ENCODE peak calls at places on chromosomes 2 and 18, in ten cellular contexts. C is natural killer cell; X is iris pigment epithelial cell; N is ovary; Q is tibial artery; W is stimulated activated CD8-positive, alpha-beta memory T cell treated with anti-CD3 and anti-CD28 coated beads, Interleukin-15, amount 100 ng/mL, for 24 hours; Z is GOT3; G is hypothalamus; Y is ACHN; R is naive B cell. A is an unnamed sample.

GRCh38 chr18:57273194-57273593 is 79.2 kb upstream of the ST8SIA3 start:
- DNase-seq in C (no peak), X (no peak), N (no peak), Q (no peak), W (no peak), Z (no peak), G (no peak), Y (no peak), R (no peak), A (no peak)

GRCh38 chr2:15591692-15592463 is at the start of gene DDX1:
- DNase-seq in C (peak; percentile 80), X (peak; percentile 87), N (peak; percentile 88), Q (peak; percentile 79), W (peak; percentile 79), Z (peak; percentile 69), G (peak; percentile 88), Y (peak; percentile 91), R (peak; percentile 77), A (peak; percentile 85)

GRCh38 chr18:76349067-76349715 is 145.9 kb downstream of the ZNF516 start:
- DNase-seq in C (peak; percentile 47), X (peak; percentile 67), N (peak; percentile 80), Q (peak; percentile 73), W (no peak), Z (no peak), G (peak; percentile 52), Y (peak; percentile 57), R (peak; percentile 35), A (peak; percentile 92)

GRCh38 chr2:149042881-149043280 is 4.4 kb downstream of the LYPD6B start:
- DNase-seq in C (no peak), X (peak; percentile 26), N (no peak), Q (no peak), W (no peak), Z (no peak), G (no peak), Y (no peak), R (no peak), A (no peak)

GRCh38 chr2:39379643-39380524 is 57.2 kb downstream of the MAP4K3 start:
- DNase-seq in C (no peak), X (peak; percentile 77), N (no peak), Q (no peak), W (no peak), Z (no peak), G (no peak), Y (peak; percentile 70), R (peak; percentile 31), A (peak; percentile 55)

GRCh38 chr2:237669628-237670351 is 42.4 kb downstream of the LRRFIP1 start:
- DNase-seq in C (no peak), X (peak; percentile 79), N (peak; percentile 66), Q (peak; percentile 78), W (no peak), Z (peak; percentile 52), G (no peak), Y (peak; percentile 97), R (peak; percentile 56), A (peak; percentile 94)

GRCh38 chr2:64678771-64679615 is 25.3 kb upstream of the SERTAD2 start:
- DNase-seq in C (no peak), X (no peak), N (no peak), Q (no peak), W (no peak), Z (no peak), G (no peak), Y (no peak), R (no peak), A (no peak)

GRCh38 chr2:230457073-230457768 is 41.2 kb downstream of the SP100 start:
- DNase-seq in C (no peak), X (no peak), N (no peak), Q (no peak), W (no peak), Z (no peak), G (peak; percentile 10), Y (no peak), R (peak; percentile 38), A (no peak)

GRCh38 chr2:133072837-133073694 is 403.1 kb upstream of the LYPD1 start:
- DNase-seq in C (no peak), X (no peak), N (no peak), Q (no peak), W (no peak), Z (no peak), G (no peak), Y (no peak), R (no peak), A (no peak)

GRCh38 chr2:227016894-227017293 is 147.1 kb downstream of the COL4A4 start:
- DNase-seq in C (no peak), X (no peak), N (no peak), Q (no peak), W (no peak), Z (no peak), G (no peak), Y (no peak), R (no peak), A (no peak)

GRCh38 chr2:28390857-28391563 is 1.6 kb upstream of the FOSL2 start:
- DNase-seq in C (no peak), X (peak; percentile 91), N (peak; percentile 95), Q (peak; percentile 92), W (no peak), Z (peak; percentile 54), G (peak; percentile 87), Y (peak; percentile 75), R (no peak), A (peak; percentile 71)

GRCh38 chr2:236345081-236345714 is 81.0 kb upstream of the ASB18 start:
- DNase-seq in C (no peak), X (no peak), N (no peak), Q (no peak), W (no peak), Z (no peak), G (no peak), Y (no peak), R (no peak), A (no peak)

GRCh38 chr18:67600181-67600631 is 83.7 kb upstream of the DSEL start:
- DNase-seq in C (no peak), X (peak; percentile 87), N (no peak), Q (no peak), W (no peak), Z (no peak), G (no peak), Y (no peak), R (no peak), A (no peak)